ENCODE peak calls at places on chromosome 1, in eight cellular contexts. E is stimulated activated naive CD4-positive, alpha-beta T cell treated with Interleukin-2 at 50 U/mL for 16 hours; W is uterus; N is cardiac fibroblast; Q is foreskin keratinocyte; P is amniotic stem cell; F is stimulated activated CD4-positive, alpha-beta T cell treated with anti-CD3 and anti-CD28 coated beads, Interleukin-4, amount 100 ng/mL, for 24 hours; Z is adipocyte. X is an unnamed sample.

GRCh38 chr1:216723274-216723780 is at the start of gene ESRRG:
- DNase-seq in E (no peak), W (no peak), N (peak; percentile 14), Q (no peak), P (no peak), F (no peak), Z (peak; percentile 48), X (no peak)

GRCh38 chr1:41387667-41388091 is 26.4 kb downstream of the FOXO6 start:
- DNase-seq in E (no peak), W (peak; percentile 93), N (peak; percentile 87), Q (no peak), P (peak; percentile 23), F (no peak), Z (peak; percentile 78), X (peak; percentile 66)

GRCh38 chr1:178055093-178055492 is 38.8 kb upstream of the RASAL2 start:
- DNase-seq in E (no peak), W (no peak), N (peak; percentile 56), Q (no peak), P (no peak), F (no peak), Z (no peak), X (no peak)

GRCh38 chr1:160748182-160748876 is 9.3 kb downstream of the SLAMF7 start:
- DNase-seq in E (no peak), W (no peak), N (peak; percentile 34), Q (peak; percentile 74), P (no peak), F (no peak), Z (no peak), X (peak; percentile 25)

GRCh38 chr1:65505547-65506325 is 85.3 kb downstream of the LEPR start:
- DNase-seq in E (no peak), W (no peak), N (peak; percentile 88), Q (no peak), P (no peak), F (no peak), Z (no peak), X (peak; percentile 33)

GRCh38 chr1:66276229-66276628 is 257.7 kb upstream of the SGIP1 start:
- DNase-seq in E (no peak), W (no peak), N (no peak), Q (no peak), P (no peak), F (peak; percentile 43), Z (no peak), X (no peak)

GRCh38 chr1:14787604-14788003 is 189.1 kb downstream of the KAZN start:
- DNase-seq in E (no peak), W (no peak), N (no peak), Q (peak; percentile 37), P (no peak), F (no peak), Z (no peak), X (no peak)

GRCh38 chr1:115006191-115006590 is 23.4 kb upstream of the TSHB start:
- DNase-seq in E (no peak), W (no peak), N (no peak), Q (peak; percentile 10), P (no peak), F (no peak), Z (no peak), X (no peak)

GRCh38 chr1:9454494-9455066 is 84.7 kb upstream of the SLC25A33 start:
- DNase-seq in E (no peak), W (no peak), N (no peak), Q (no peak), P (no peak), F (no peak), Z (no peak), X (no peak)

GRCh38 chr1:151837841-151838490 is 1.7 kb downstream of the C2CD4D start:
- DNase-seq in E (peak; percentile 51), W (no peak), N (no peak), Q (no peak), P (no peak), F (peak; percentile 52), Z (peak; percentile 70), X (no peak)

GRCh38 chr1:67001682-67002425 is 52.1 kb downstream of the SLC35D1 start:
- DNase-seq in E (no peak), W (no peak), N (no peak), Q (no peak), P (no peak), F (no peak), Z (no peak), X (no peak)

GRCh38 chr1:37932759-37933158 is 14.1 kb downstream of the INPP5B start:
- DNase-seq in E (no peak), W (no peak), N (no peak), Q (peak; percentile 85), P (no peak), F (no peak), Z (peak; percentile 40), X (peak; percentile 59)

GRCh38 chr1:246320286-246320685 is 186.8 kb downstream of the SMYD3 start:
- DNase-seq in E (no peak), W (no peak), N (peak; percentile 34), Q (no peak), P (no peak), F (no peak), Z (peak; percentile 44), X (no peak)

GRCh38 chr1:20093940-20094391 is 24.0 kb downstream of the PLA2G5 start:
- DNase-seq in E (no peak), W (peak; percentile 70), N (peak; percentile 75), Q (no peak), P (no peak), F (no peak), Z (peak; percentile 24), X (peak; percentile 30)

GRCh38 chr1:47223174-47223920 is 8.7 kb downstream of the TAL1 start:
- DNase-seq in E (no peak), W (no peak), N (no peak), Q (no peak), P (no peak), F (no peak), Z (no peak), X (no peak)

GRCh38 chr1:30445449-30445848 is 277.9 kb downstream of the MATN1 start:
- DNase-seq in E (no peak), W (peak; percentile 4), N (no peak), Q (no peak), P (no peak), F (no peak), Z (no peak), X (no peak)

GRCh38 chr1:31714442-31715096 is 10.8 kb upstream of the COL16A1 start:
- DNase-seq in E (no peak), W (peak; percentile 95), N (peak; percentile 74), Q (no peak), P (no peak), F (peak; percentile 8), Z (peak; percentile 90), X (peak; percentile 78)

GRCh38 chr1:12065872-12066271 is 2.8 kb downstream of the TNFRSF8 start:
- DNase-seq in E (no peak), W (no peak), N (no peak), Q (no peak), P (no peak), F (no peak), Z (no peak), X (no peak)

GRCh38 chr1:240295811-240296210 is 204.1 kb downstream of the FMN2 start:
- DNase-seq in E (no peak), W (no peak), N (no peak), Q (no peak), P (no peak), F (no peak), Z (no peak), X (no peak)

GRCh38 chr1:225849905-225850304 is 32.3 kb downstream of the TMEM63A start:
- DNase-seq in E (no peak), W (peak; percentile 50), N (peak; percentile 10), Q (no peak), P (no peak), F (no peak), Z (no peak), X (no peak)

GRCh38 chr1:221411283-221411682 is 330.6 kb downstream of the DUSP10 start:
- DNase-seq in E (no peak), W (no peak), N (no peak), Q (no peak), P (no peak), F (no peak), Z (no peak), X (no peak)

GRCh38 chr1:234612352-234613127 is 2.6 kb upstream of the IRF2BP2 start:
- DNase-seq in E (peak; percentile 66), W (peak; percentile 89), N (peak; percentile 99), Q (peak; percentile 99), P (peak; percentile 95), F (peak; percentile 69), Z (peak; percentile 98), X (peak; percentile 99)

GRCh38 chr1:55826413-55827080 is 611.4 kb upstream of the USP24 start:
- DNase-seq in E (no peak), W (no peak), N (peak; percentile 16), Q (no peak), P (no peak), F (no peak), Z (peak; percentile 9), X (no peak)

GRCh38 chr1:27011976-27012563 is 580 bp downstream of the TENT5B start:
- DNase-seq in E (no peak), W (no peak), N (no peak), Q (no peak), P (no peak), F (no peak), Z (peak; percentile 16), X (no peak)

GRCh38 chr1:16020325-16020724 is 1.5 kb upstream of the CLCNKA start:
- DNase-seq in E (no peak), W (no peak), N (no peak), Q (no peak), P (no peak), F (no peak), Z (no peak), X (no peak)

GRCh38 chr1:11990303-11991032 is 10.2 kb downstream of the MFN2 start:
- DNase-seq in E (no peak), W (no peak), N (no peak), Q (peak; percentile 5), P (no peak), F (no peak), Z (no peak), X (no peak)

GRCh38 chr1:117054068-117054467 is 6.1 kb upstream of the TTF2 start:
- DNase-seq in E (no peak), W (no peak), N (no peak), Q (no peak), P (no peak), F (no peak), Z (no peak), X (no peak)

X was measured in fibroblast of lung.